ENCODE peak calls at places on chromosomes 13 and 19, in four cellular contexts. K is IMR-90, W is A549, D is HepG2. J is an unnamed sample.

GRCh38 chr13:66033924-66034323 is 1196.2 kb downstream of the PCDH9 start:
- DNase-seq in D (no peak), K (no peak), W (no peak), J (no peak)

GRCh38 chr19:33233056-33233873 is 7.6 kb upstream of the SLC7A10 start:
- DNase-seq in W (no peak), D (no peak), K (no peak), J (no peak)

GRCh38 chr19:14081797-14082674 is 3.5 kb downstream of the C19orf67 start:
- DNase-seq in W (no peak), K (peak; percentile 27), D (no peak), J (no peak)

GRCh38 chr19:43525836-43526771 is 897 bp downstream of the ETHE1 start:
- DNase-seq in W (no peak), D (no peak), K (peak; percentile 9), J (no peak)

GRCh38 chr19:6433165-6433564 is 398 bp downstream of the SLC25A41 start:
- DNase-seq in D (no peak), K (no peak), W (no peak), J (no peak)

GRCh38 chr13:112777637-112778406 is 88.0 kb downstream of the ATP11A start:
- DNase-seq in K (no peak), D (no peak), W (no peak), J (no peak)

GRCh38 chr19:8192227-8192820 is 16.8 kb upstream of the CERS4 start:
- DNase-seq in W (no peak), D (no peak), K (no peak), J (no peak)

GRCh38 chr13:92355213-92355612 is 871.4 kb upstream of the GPC6 start:
- DNase-seq in W (peak; percentile 2), D (peak; percentile 10), K (peak; percentile 5), J (peak; percentile 64)

GRCh38 chr19:41616785-41617621 is 9.9 kb downstream of the CEACAM4 start:
- DNase-seq in K (peak; percentile 10), W (peak; percentile 44), D (peak; percentile 9), J (no peak)

GRCh38 chr13:75480691-75481175 is 1.2 kb downstream of the TBC1D4 start:
- DNase-seq in D (peak; percentile 53), K (peak; percentile 37), W (peak; percentile 59), J (peak; percentile 15)

GRCh38 chr13:31797154-31797775 is 57.9 kb downstream of the RXFP2 start:
- DNase-seq in D (peak; percentile 3), K (peak; percentile 55), W (peak; percentile 7), J (no peak)

GRCh38 chr19:970695-971094 is 13.4 kb upstream of the WDR18 start:
- DNase-seq in D (no peak), W (peak; percentile 60), K (no peak), J (peak; percentile 54)

DNA sequence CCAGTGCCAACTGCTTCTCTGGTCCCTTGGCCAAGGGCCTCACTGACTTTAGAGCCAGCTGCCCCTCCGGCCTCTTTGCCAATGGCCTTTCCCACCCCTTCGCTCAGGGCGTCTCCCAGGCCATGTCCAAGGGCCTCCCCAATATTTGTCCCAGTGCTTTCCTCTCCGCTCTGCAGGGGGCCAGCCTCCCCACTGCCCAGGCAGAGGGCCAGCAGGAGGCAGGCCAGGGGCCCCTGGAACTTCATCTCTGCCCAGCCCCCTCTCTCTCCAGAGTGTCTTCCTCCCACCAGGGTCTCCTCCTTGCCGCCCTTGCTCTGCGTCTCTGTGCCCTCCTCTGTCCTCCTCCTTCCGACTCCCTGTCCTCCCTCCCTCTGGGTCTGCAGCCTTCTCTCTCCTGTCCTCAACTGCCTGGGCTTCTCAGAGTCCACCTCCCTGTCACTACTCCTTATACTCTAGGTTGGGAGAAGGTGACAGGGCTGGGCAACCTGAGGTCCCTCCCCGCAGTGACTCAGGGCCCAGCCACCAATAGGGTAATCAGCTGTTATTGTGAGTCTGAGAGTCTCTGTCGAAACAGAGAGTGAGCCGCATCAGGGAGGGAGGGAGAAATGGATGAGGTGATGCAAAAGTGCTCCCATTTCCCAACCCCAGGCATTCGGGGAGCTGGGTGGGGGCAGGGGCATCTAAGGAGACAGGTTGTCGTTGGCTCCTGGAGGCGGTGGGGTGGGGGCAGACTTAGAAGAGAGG is at the start of gene DMKN:
- DNase-seq in W (no peak), D (peak; percentile 22), K (peak; percentile 58), J (peak; percentile 48)
- TF ChIP-seq MAZ in W (no peak), D (no peak), K (peak; percentile 38), J (no peak)

GRCh38 chr19:5081441-5082161 is 112.7 kb downstream of the KDM4B start:
- DNase-seq in D (no peak), W (no peak), K (no peak), J (no peak)

GRCh38 chr19:5085566-5085965 is 116.7 kb downstream of the KDM4B start:
- DNase-seq in W (no peak), D (no peak), K (no peak), J (no peak)

GRCh38 chr19:5086232-5086631 is 117.3 kb downstream of the KDM4B start:
- DNase-seq in K (no peak), D (no peak), W (no peak), J (no peak)

GRCh38 chr19:5080809-5081208 is 111.9 kb downstream of the KDM4B start:
- DNase-seq in D (no peak), K (no peak), W (no peak), J (no peak)

GRCh38 chr19:5083547-5083965 is 114.6 kb downstream of the KDM4B start:
- DNase-seq in W (no peak), D (no peak), K (no peak), J (peak; percentile 35)
- TF ChIP-seq MAZ in W (no peak), D (no peak), K (no peak), J (no peak)

DNA sequence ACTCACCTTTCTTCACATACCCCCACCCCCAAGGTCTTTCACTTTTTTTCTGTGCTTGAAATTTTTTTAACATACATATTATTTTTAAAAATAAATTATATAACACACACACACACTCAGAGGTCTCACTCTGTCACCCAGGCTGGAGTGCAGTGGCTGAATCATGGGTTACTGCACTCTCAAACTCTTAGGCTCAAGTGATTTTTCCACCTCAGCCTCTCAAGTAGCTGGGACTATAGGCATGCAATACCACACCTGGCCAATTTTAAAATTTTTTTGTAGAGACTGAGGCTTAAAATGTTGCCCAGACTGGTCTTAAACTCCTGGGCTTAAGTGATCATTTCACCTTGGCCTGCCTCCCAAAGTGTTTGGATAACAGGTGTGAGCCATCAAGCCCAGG is 32.9 kb upstream of the ZNF429 start:
- DNase-seq in D (no peak), W (no peak), K (no peak), J (no peak)
- TF ChIP-seq MAZ in D (no peak), W (no peak), K (no peak), J (no peak)

GRCh38 chr19:50501568-50502475 is 9.2 kb downstream of the JOSD2 start:
- DNase-seq in D (no peak), K (no peak), W (no peak), J (no peak)

GRCh38 chr19:50498219-50499056 is 12.6 kb downstream of the JOSD2 start:
- DNase-seq in D (no peak), W (no peak), K (no peak), J (no peak)

GRCh38 chr19:50501186-50501567 is 9.8 kb downstream of the JOSD2 start:
- DNase-seq in W (peak; percentile 51), K (no peak), D (no peak), J (no peak)

GRCh38 chr19:50500060-50500752 is 10.8 kb downstream of the JOSD2 start:
- DNase-seq in K (no peak), W (peak; percentile 50), D (no peak), J (peak; percentile 86)

GRCh38 chr19:50500753-50501151 is 10.2 kb downstream of the JOSD2 start:
- DNase-seq in K (no peak), W (no peak), D (no peak), J (no peak)
- TF ChIP-seq MAZ in K (no peak), W (no peak), D (no peak), J (no peak)

DNA sequence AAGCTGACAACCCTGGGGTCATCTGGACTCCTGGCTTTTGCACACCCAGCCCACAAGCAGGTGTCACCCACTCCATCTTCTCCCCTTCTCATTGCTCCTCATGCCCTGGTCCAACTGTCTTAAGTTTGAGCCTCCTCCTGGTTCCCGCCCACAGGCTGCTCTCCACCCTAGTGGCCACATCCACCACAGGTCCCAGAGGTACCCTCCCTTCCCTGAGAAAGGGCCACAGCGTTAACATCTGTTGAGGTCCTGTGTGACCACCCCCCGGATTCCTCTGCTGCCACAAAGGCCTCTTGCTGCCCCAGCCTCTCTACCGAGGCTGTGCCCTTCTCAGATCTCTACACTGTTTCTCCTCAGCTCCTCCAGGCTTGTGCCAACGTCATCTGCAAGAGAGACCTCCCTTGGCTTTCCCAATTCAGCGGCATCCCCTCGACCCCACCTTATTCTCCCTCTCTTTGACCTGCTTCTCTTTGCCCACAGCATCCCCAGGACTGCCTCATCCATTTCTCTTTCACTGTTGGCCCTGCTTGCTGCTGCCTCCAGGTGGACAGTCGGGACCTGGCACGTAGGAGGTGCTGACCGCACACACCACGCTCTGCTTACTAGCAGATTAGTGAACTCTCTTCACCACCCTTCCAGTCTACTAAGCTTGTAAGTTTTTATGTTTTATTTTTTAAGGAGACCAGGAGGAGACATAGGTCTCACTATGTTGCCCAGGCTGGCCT is 33.3 kb downstream of the SUGP2 start:
- DNase-seq in D (no peak), K (peak; percentile 10), W (peak; percentile 20), J (no peak)
- TF ChIP-seq MAZ in D (no peak), K (no peak), W (no peak), J (no peak)

J was measured in K562.